ENCODE peak calls at places on chromosome 18, in ten cellular contexts. A, C, B, Q, U, M, O, W, N and I are unnamed samples.

GRCh38 chr18:79011300-79011870 is 31.8 kb downstream of the SALL3 start:
- DNase-seq in O (no peak), Q (no peak), C (no peak), A (no peak), W (no peak), B (no peak), M (no peak), U (no peak), N (no peak), I (no peak)

GRCh38 chr18:22872894-22873537 is 60.1 kb upstream of the RBBP8 start:
- DNase-seq in Q (no peak), A (no peak), W (no peak), O (no peak), U (no peak), M (no peak), B (peak), C (peak), N (no peak), I (no peak)

GRCh38 chr18:34158881-34159690 is 65.6 kb downstream of the NOL4 start:
- DNase-seq in N (peak), Q (no peak), B (peak), M (peak), U (no peak), A (peak), O (no peak), C (peak), W (no peak), I (peak)

GRCh38 chr18:9927392-9928063 is 13.7 kb downstream of the VAPA start:
- DNase-seq in C (no peak), M (no peak), N (no peak), B (no peak), A (no peak), O (no peak), W (no peak), Q (no peak), U (no peak), I (no peak)

GRCh38 chr18:11989174-11989573 is 7.9 kb downstream of the IMPA2 start:
- DNase-seq in B (no peak), M (no peak), A (no peak), W (no peak), Q (no peak), N (no peak), O (no peak), U (no peak), C (no peak), I (no peak)

GRCh38 chr18:36889316-36889715 is 60.4 kb downstream of the KIAA1328 start:
- DNase-seq in C (peak), M (no peak), N (no peak), W (no peak), A (no peak), B (no peak), U (no peak), O (no peak), Q (no peak), I (no peak)

GRCh38 chr18:79396431-79397287 is 929 bp downstream of the NFATC1 start:
- DNase-seq in A (peak), U (peak), W (no peak), M (peak), B (peak), Q (peak), O (no peak), N (no peak), C (peak), I (no peak)

GRCh38 chr18:32328974-32329373 is 139.1 kb downstream of the MEP1B start:
- DNase-seq in M (no peak), U (no peak), O (no peak), B (no peak), A (no peak), Q (no peak), N (no peak), W (no peak), C (no peak), I (no peak)

GRCh38 chr18:23684515-23685197 is 4.6 kb upstream of the LAMA3 start:
- DNase-seq in Q (no peak), O (no peak), A (no peak), C (no peak), W (no peak), N (no peak), B (peak), M (no peak), U (no peak), I (no peak)

GRCh38 chr18:13889661-13890060 is 25.7 kb downstream of the MC2R start:
- DNase-seq in B (no peak), C (no peak), W (no peak), M (no peak), A (no peak), N (no peak), Q (no peak), U (no peak), O (no peak), I (no peak)

GRCh38 chr18:28013064-28013463 is 163.9 kb downstream of the CDH2 start:
- DNase-seq in N (peak), Q (no peak), U (no peak), O (no peak), M (no peak), W (no peak), A (no peak), B (peak), C (peak), I (no peak)

GRCh38 chr18:28729321-28729720 is 552.4 kb upstream of the CDH2 start:
- DNase-seq in W (no peak), C (peak), B (no peak), N (no peak), A (no peak), O (no peak), U (no peak), M (no peak), Q (no peak), I (no peak)

GRCh38 chr18:476368-476767 is 24.1 kb downstream of the COLEC12 start:
- DNase-seq in A (no peak), N (peak), Q (no peak), O (no peak), C (no peak), B (no peak), M (no peak), W (no peak), U (no peak), I (no peak)
- H3K27ac ChIP-seq in A (no peak), N (no peak), Q (no peak), O (no peak), C (no peak), B (peak), M (no peak), W (no peak), U (no peak), I (peak)

GRCh38 chr18:2050702-2051201 is 520.6 kb downstream of the METTL4 start:
- DNase-seq in M (no peak), A (no peak), W (no peak), Q (no peak), N (no peak), U (no peak), C (no peak), O (no peak), B (peak), I (no peak)
- H3K27ac ChIP-seq in M (no peak), A (no peak), W (no peak), Q (no peak), N (no peak), U (no peak), C (no peak), O (no peak), B (no peak), I (no peak)

DNA sequence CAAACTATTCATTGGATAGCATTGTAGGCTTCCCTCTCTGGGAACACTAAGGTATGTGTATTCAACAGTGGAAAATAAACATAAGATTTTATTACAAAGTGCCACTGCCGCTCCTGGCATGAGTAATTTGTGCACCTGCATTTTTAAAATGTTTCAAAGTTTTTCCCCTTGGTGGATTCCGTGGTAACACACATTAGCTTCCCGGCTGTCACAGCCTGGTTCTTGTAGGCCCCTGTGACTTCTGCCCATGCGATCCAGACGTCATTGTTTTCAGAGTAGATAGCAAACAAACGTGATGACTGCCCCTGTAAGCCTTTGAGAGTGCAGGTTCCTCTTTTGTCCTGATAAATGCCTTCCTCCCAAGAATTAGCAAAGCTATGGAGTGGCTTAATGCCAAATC is 421.0 kb downstream of the ZNF521 start:
- DNase-seq in Q (no peak), W (no peak), O (no peak), N (peak), M (no peak), U (no peak), C (no peak), B (no peak), A (no peak), I (no peak)
- H3K27ac ChIP-seq in Q (no peak), W (no peak), O (no peak), N (no peak), M (no peak), U (no peak), C (no peak), B (no peak), A (no peak), I (no peak)

DNA sequence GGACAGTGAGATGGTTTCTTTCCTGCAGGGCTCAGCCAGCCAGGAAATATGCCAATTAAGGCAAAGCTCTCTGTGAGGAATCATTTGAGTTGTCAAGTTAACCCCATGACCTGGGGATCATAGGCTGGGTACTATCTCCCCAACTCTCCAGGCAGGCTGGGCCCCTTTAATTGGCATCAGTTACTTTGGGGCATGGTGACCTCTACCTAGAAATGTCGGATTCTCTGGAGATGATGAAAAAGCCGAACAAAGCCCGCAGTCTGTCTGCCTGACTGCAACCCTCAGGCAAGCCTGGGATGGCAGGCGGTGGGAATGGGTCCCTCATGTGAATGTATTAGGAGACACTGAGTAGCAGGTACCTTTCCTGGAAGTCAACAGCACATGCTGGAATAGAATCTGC is 193.5 kb upstream of the SMAD2 start:
- DNase-seq in Q (no peak), U (no peak), A (no peak), W (no peak), M (no peak), N (no peak), C (no peak), O (no peak), B (no peak), I (no peak)
- H3K27ac ChIP-seq in Q (no peak), U (no peak), A (no peak), W (no peak), M (no peak), N (no peak), C (no peak), O (no peak), B (no peak), I (no peak)

DNA sequence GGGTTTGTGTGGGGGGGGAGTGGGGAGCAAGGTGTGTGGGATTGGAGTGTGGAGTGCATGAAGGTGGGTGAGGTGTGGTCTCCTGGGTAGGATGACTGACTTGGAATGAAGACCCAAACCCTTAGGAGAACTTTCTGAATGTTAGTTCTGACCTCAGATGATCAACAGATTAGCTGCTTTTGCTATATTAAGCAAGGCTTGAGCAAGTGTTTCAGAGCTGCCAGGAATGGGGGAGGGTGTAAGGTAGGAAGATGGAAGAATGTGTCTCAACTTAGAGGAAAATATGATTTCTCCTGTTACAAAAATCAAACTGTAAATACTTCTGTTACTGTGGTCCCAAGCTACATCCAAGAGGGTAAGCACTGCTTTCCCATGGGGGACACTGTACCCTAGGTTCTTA is 273.6 kb downstream of the TGIF1 start:
- DNase-seq in M (no peak), O (no peak), B (no peak), A (no peak), W (no peak), C (no peak), N (no peak), U (no peak), Q (no peak), I (no peak)
- H3K27ac ChIP-seq in M (no peak), O (peak), B (no peak), A (no peak), W (no peak), C (peak), N (no peak), U (no peak), Q (no peak), I (no peak)

GRCh38 chr18:8715599-8715998 is 10.2 kb downstream of the MTCL1 start:
- DNase-seq in C (no peak), B (no peak), N (no peak), U (no peak), W (no peak), M (no peak), Q (no peak), O (no peak), A (no peak), I (no peak)
- H3K27ac ChIP-seq in C (no peak), B (no peak), N (no peak), U (no peak), W (no peak), M (no peak), Q (no peak), O (no peak), A (no peak), I (no peak)